ENCODE peak calls at places on chromosomes 2 and 18, in seven cellular contexts. One of them, this sample, is unnamed.
A peak's percentile ranks its signal among the peaks of the same experiment; 100 is the strongest.

GRCh38 chr2:14220101-14220500 is 412.4 kb upstream of the LRATD1 start:
- DNase-seq in cardiac fibroblast: no peak
- DNase-seq in CD4-positive, alpha-beta T cell: no peak
- DNase-seq in heart left ventricle: no peak
- DNase-seq in nephron progenitor cell: no peak
- DNase-seq in upper lobe of left lung: no peak
- DNase-seq in fibroblast of mammary gland: peak; percentile 1
- DNase-seq in this sample: no peak

GRCh38 chr18:55272510-55273243 is 313.4 kb upstream of the CCDC68 start:
- DNase-seq in nephron progenitor cell: no peak
- DNase-seq in CD4-positive, alpha-beta T cell: no peak
- DNase-seq in heart left ventricle: no peak
- DNase-seq in upper lobe of left lung: no peak
- DNase-seq in fibroblast of mammary gland: peak; percentile 84
- DNase-seq in cardiac fibroblast: no peak
- DNase-seq in this sample: no peak

GRCh38 chr2:105254520-105255210 is 13.1 kb downstream of the GPR45 start:
- DNase-seq in heart left ventricle: no peak
- DNase-seq in fibroblast of mammary gland: no peak
- DNase-seq in cardiac fibroblast: no peak
- DNase-seq in upper lobe of left lung: no peak
- DNase-seq in nephron progenitor cell: no peak
- DNase-seq in CD4-positive, alpha-beta T cell: no peak
- DNase-seq in this sample: no peak

GRCh38 chr18:58064406-58064998 is 20.5 kb downstream of the NEDD4L start:
- DNase-seq in CD4-positive, alpha-beta T cell: no peak
- DNase-seq in cardiac fibroblast: no peak
- DNase-seq in nephron progenitor cell: no peak
- DNase-seq in fibroblast of mammary gland: no peak
- DNase-seq in heart left ventricle: no peak
- DNase-seq in upper lobe of left lung: no peak
- DNase-seq in this sample: no peak

GRCh38 chr2:108124733-108125132 is 115.0 kb upstream of the SULT1C3 start:
- DNase-seq in cardiac fibroblast: no peak
- DNase-seq in nephron progenitor cell: no peak
- DNase-seq in fibroblast of mammary gland: peak; percentile 34
- DNase-seq in upper lobe of left lung: no peak
- DNase-seq in CD4-positive, alpha-beta T cell: no peak
- DNase-seq in heart left ventricle: no peak
- DNase-seq in this sample: no peak

GRCh38 chr2:27379383-27379839 is 1.1 kb downstream of the ZNF513 start:
- DNase-seq in upper lobe of left lung: no peak
- DNase-seq in CD4-positive, alpha-beta T cell: no peak
- DNase-seq in heart left ventricle: no peak
- DNase-seq in fibroblast of mammary gland: no peak
- DNase-seq in cardiac fibroblast: no peak
- DNase-seq in nephron progenitor cell: no peak
- DNase-seq in this sample: no peak

GRCh38 chr2:132465917-132466316 is 49.3 kb downstream of the GPR39 start:
- DNase-seq in fibroblast of mammary gland: no peak
- DNase-seq in cardiac fibroblast: no peak
- DNase-seq in upper lobe of left lung: no peak
- DNase-seq in CD4-positive, alpha-beta T cell: no peak
- DNase-seq in heart left ventricle: no peak
- DNase-seq in nephron progenitor cell: no peak
- DNase-seq in this sample: no peak

GRCh38 chr2:150134223-150134858 is 353.1 kb downstream of the RND3 start:
- DNase-seq in CD4-positive, alpha-beta T cell: no peak
- DNase-seq in upper lobe of left lung: no peak
- DNase-seq in cardiac fibroblast: peak; percentile 22
- DNase-seq in heart left ventricle: no peak
- DNase-seq in fibroblast of mammary gland: peak; percentile 67
- DNase-seq in nephron progenitor cell: no peak
- DNase-seq in this sample: no peak

GRCh38 chr18:34659579-34660517 is 50.2 kb upstream of the DTNA start:
- DNase-seq in nephron progenitor cell: peak; percentile 23
- DNase-seq in fibroblast of mammary gland: peak; percentile 96
- DNase-seq in cardiac fibroblast: peak; percentile 98
- DNase-seq in heart left ventricle: peak; percentile 82
- DNase-seq in CD4-positive, alpha-beta T cell: no peak
- DNase-seq in upper lobe of left lung: no peak
- DNase-seq in this sample: no peak

GRCh38 chr18:62880034-62880433 is 164.7 kb downstream of the PHLPP1 start:
- DNase-seq in CD4-positive, alpha-beta T cell: no peak
- DNase-seq in upper lobe of left lung: no peak
- DNase-seq in heart left ventricle: no peak
- DNase-seq in fibroblast of mammary gland: no peak
- DNase-seq in cardiac fibroblast: no peak
- DNase-seq in nephron progenitor cell: no peak
- DNase-seq in this sample: no peak

GRCh38 chr2:75729861-75730260 is 19.1 kb upstream of the GCFC2 start:
- DNase-seq in upper lobe of left lung: no peak
- DNase-seq in heart left ventricle: no peak
- DNase-seq in fibroblast of mammary gland: no peak
- DNase-seq in CD4-positive, alpha-beta T cell: no peak
- DNase-seq in cardiac fibroblast: peak; percentile 18
- DNase-seq in nephron progenitor cell: no peak
- DNase-seq in this sample: no peak

GRCh38 chr2:70553334-70553583 is 367 bp downstream of the TGFA start:
- DNase-seq in nephron progenitor cell: no peak
- DNase-seq in fibroblast of mammary gland: no peak
- DNase-seq in cardiac fibroblast: no peak
- DNase-seq in heart left ventricle: peak; percentile 8
- DNase-seq in upper lobe of left lung: peak; percentile 88
- DNase-seq in CD4-positive, alpha-beta T cell: no peak
- DNase-seq in this sample: no peak

GRCh38 chr18:23565916-23566547 is 20.3 kb downstream of the NPC1 start:
- DNase-seq in heart left ventricle: no peak
- DNase-seq in CD4-positive, alpha-beta T cell: no peak
- DNase-seq in upper lobe of left lung: no peak
- DNase-seq in fibroblast of mammary gland: peak; percentile 18
- DNase-seq in cardiac fibroblast: no peak
- DNase-seq in nephron progenitor cell: no peak
- DNase-seq in this sample: no peak

GRCh38 chr2:55439101-55439397 is 19.4 kb upstream of the CCDC88A start:
- DNase-seq in CD4-positive, alpha-beta T cell: no peak
- DNase-seq in nephron progenitor cell: no peak
- DNase-seq in upper lobe of left lung: no peak
- DNase-seq in heart left ventricle: no peak
- DNase-seq in fibroblast of mammary gland: no peak
- DNase-seq in cardiac fibroblast: no peak
- DNase-seq in this sample: no peak

GRCh38 chr2:26268184-26268583 is 23.4 kb downstream of the HADHB start:
- DNase-seq in upper lobe of left lung: no peak
- DNase-seq in heart left ventricle: no peak
- DNase-seq in nephron progenitor cell: no peak
- DNase-seq in CD4-positive, alpha-beta T cell: no peak
- DNase-seq in fibroblast of mammary gland: peak; percentile 23
- DNase-seq in cardiac fibroblast: peak; percentile 63
- DNase-seq in this sample: no peak

GRCh38 chr18:6994719-6995430 is 122.7 kb downstream of the LAMA1 start:
- DNase-seq in cardiac fibroblast: no peak
- DNase-seq in heart left ventricle: no peak
- DNase-seq in CD4-positive, alpha-beta T cell: no peak
- DNase-seq in fibroblast of mammary gland: peak; percentile 1
- DNase-seq in nephron progenitor cell: no peak
- DNase-seq in upper lobe of left lung: no peak
- DNase-seq in this sample: no peak

GRCh38 chr18:20971886-20972267 is 139.7 kb downstream of the ROCK1 start:
- DNase-seq in heart left ventricle: no peak
- DNase-seq in upper lobe of left lung: no peak
- DNase-seq in fibroblast of mammary gland: peak; percentile 50
- DNase-seq in cardiac fibroblast: peak; percentile 48
- DNase-seq in nephron progenitor cell: no peak
- DNase-seq in CD4-positive, alpha-beta T cell: no peak
- DNase-seq in this sample: no peak

GRCh38 chr18:26549486-26550435 is 1.4 kb upstream of the KCTD1 start:
- DNase-seq in nephron progenitor cell: peak; percentile 62
- DNase-seq in heart left ventricle: peak; percentile 43
- DNase-seq in fibroblast of mammary gland: peak; percentile 68
- DNase-seq in upper lobe of left lung: peak; percentile 92
- DNase-seq in cardiac fibroblast: peak; percentile 71
- DNase-seq in CD4-positive, alpha-beta T cell: no peak
- DNase-seq in this sample: no peak

GRCh38 chr18:42792731-42793130 is 322.8 kb downstream of the RIT2 start:
- DNase-seq in upper lobe of left lung: no peak
- DNase-seq in cardiac fibroblast: peak; percentile 3
- DNase-seq in CD4-positive, alpha-beta T cell: no peak
- DNase-seq in nephron progenitor cell: no peak
- DNase-seq in fibroblast of mammary gland: no peak
- DNase-seq in heart left ventricle: no peak
- DNase-seq in this sample: no peak

GRCh38 chr2:174833737-174834136 is 69.5 kb upstream of the CHRNA1 start:
- DNase-seq in heart left ventricle: no peak
- DNase-seq in nephron progenitor cell: no peak
- DNase-seq in CD4-positive, alpha-beta T cell: no peak
- DNase-seq in cardiac fibroblast: no peak
- DNase-seq in upper lobe of left lung: no peak
- DNase-seq in fibroblast of mammary gland: no peak
- DNase-seq in this sample: no peak

GRCh38 chr2:174839672-174840071 is 75.4 kb upstream of the CHRNA1 start:
- DNase-seq in cardiac fibroblast: no peak
- DNase-seq in heart left ventricle: no peak
- DNase-seq in nephron progenitor cell: no peak
- DNase-seq in upper lobe of left lung: no peak
- DNase-seq in fibroblast of mammary gland: no peak
- DNase-seq in CD4-positive, alpha-beta T cell: no peak
- DNase-seq in this sample: no peak

GRCh38 chr2:174840436-174840835 is 76.2 kb upstream of the CHRNA1 start:
- DNase-seq in cardiac fibroblast: peak; percentile 48
- DNase-seq in fibroblast of mammary gland: peak; percentile 74
- DNase-seq in nephron progenitor cell: no peak
- DNase-seq in heart left ventricle: no peak
- DNase-seq in upper lobe of left lung: no peak
- DNase-seq in CD4-positive, alpha-beta T cell: no peak
- DNase-seq in this sample: no peak

GRCh38 chr2:174835797-174836255 is 71.6 kb upstream of the CHRNA1 start:
- DNase-seq in CD4-positive, alpha-beta T cell: no peak
- DNase-seq in fibroblast of mammary gland: peak; percentile 99
- DNase-seq in heart left ventricle: no peak
- DNase-seq in nephron progenitor cell: no peak
- DNase-seq in cardiac fibroblast: peak; percentile 83
- DNase-seq in upper lobe of left lung: no peak
- DNase-seq in this sample: no peak

GRCh38 chr2:174836345-174836999 is 72.2 kb upstream of the CHRNA1 start:
- DNase-seq in heart left ventricle: no peak
- DNase-seq in nephron progenitor cell: no peak
- DNase-seq in fibroblast of mammary gland: peak; percentile 99
- DNase-seq in cardiac fibroblast: peak; percentile 92
- DNase-seq in upper lobe of left lung: no peak
- DNase-seq in CD4-positive, alpha-beta T cell: no peak
- DNase-seq in this sample: no peak
- TF ChIP-seq CTCF in heart left ventricle: no peak
- TF ChIP-seq CTCF in nephron progenitor cell: no peak
- TF ChIP-seq CTCF in fibroblast of mammary gland: no peak
- TF ChIP-seq CTCF in cardiac fibroblast: no peak
- TF ChIP-seq CTCF in upper lobe of left lung: no peak
- TF ChIP-seq CTCF in CD4-positive, alpha-beta T cell: no peak
- TF ChIP-seq CTCF in this sample: no peak

GRCh38 chr2:144361742-144362141 is 158.2 kb downstream of the ZEB2 start:
- DNase-seq in upper lobe of left lung: no peak
- DNase-seq in fibroblast of mammary gland: no peak
- DNase-seq in nephron progenitor cell: no peak
- DNase-seq in heart left ventricle: no peak
- DNase-seq in cardiac fibroblast: no peak
- DNase-seq in CD4-positive, alpha-beta T cell: no peak
- DNase-seq in this sample: no peak
- TF ChIP-seq CTCF in upper lobe of left lung: no peak
- TF ChIP-seq CTCF in fibroblast of mammary gland: no peak
- TF ChIP-seq CTCF in nephron progenitor cell: no peak
- TF ChIP-seq CTCF in heart left ventricle: no peak
- TF ChIP-seq CTCF in cardiac fibroblast: no peak
- TF ChIP-seq CTCF in CD4-positive, alpha-beta T cell: no peak
- TF ChIP-seq CTCF in this sample: no peak

GRCh38 chr18:56641714-56642331 is 3.4 kb upstream of the TXNL1 start:
- DNase-seq in heart left ventricle: no peak
- DNase-seq in nephron progenitor cell: no peak
- DNase-seq in cardiac fibroblast: peak; percentile 50
- DNase-seq in upper lobe of left lung: peak; percentile 27
- DNase-seq in CD4-positive, alpha-beta T cell: no peak
- DNase-seq in fibroblast of mammary gland: peak; percentile 63
- DNase-seq in this sample: no peak

GRCh38 chr18:56647071-56647470 is 4.1 kb upstream of the WDR7 start:
- DNase-seq in fibroblast of mammary gland: no peak
- DNase-seq in nephron progenitor cell: no peak
- DNase-seq in CD4-positive, alpha-beta T cell: no peak
- DNase-seq in upper lobe of left lung: no peak
- DNase-seq in heart left ventricle: no peak
- DNase-seq in cardiac fibroblast: no peak
- DNase-seq in this sample: peak; percentile 35

GRCh38 chr18:56650056-56650455 is 1.1 kb upstream of the WDR7 start:
- DNase-seq in cardiac fibroblast: peak; percentile 8
- DNase-seq in CD4-positive, alpha-beta T cell: no peak
- DNase-seq in upper lobe of left lung: no peak
- DNase-seq in nephron progenitor cell: no peak
- DNase-seq in fibroblast of mammary gland: peak; percentile 21
- DNase-seq in heart left ventricle: no peak
- DNase-seq in this sample: no peak

GRCh38 chr18:56648307-56648706 is 2.9 kb upstream of the WDR7 start:
- DNase-seq in CD4-positive, alpha-beta T cell: no peak
- DNase-seq in heart left ventricle: no peak
- DNase-seq in upper lobe of left lung: no peak
- DNase-seq in nephron progenitor cell: no peak
- DNase-seq in cardiac fibroblast: no peak
- DNase-seq in fibroblast of mammary gland: no peak
- DNase-seq in this sample: no peak

GRCh38 chr18:56645415-56646016 is 5.6 kb upstream of the WDR7 start:
- DNase-seq in upper lobe of left lung: no peak
- DNase-seq in nephron progenitor cell: no peak
- DNase-seq in CD4-positive, alpha-beta T cell: no peak
- DNase-seq in cardiac fibroblast: no peak
- DNase-seq in fibroblast of mammary gland: no peak
- DNase-seq in heart left ventricle: no peak
- DNase-seq in this sample: no peak
- TF ChIP-seq CTCF in upper lobe of left lung: no peak
- TF ChIP-seq CTCF in nephron progenitor cell: peak; percentile 33
- TF ChIP-seq CTCF in CD4-positive, alpha-beta T cell: peak; percentile 73
- TF ChIP-seq CTCF in cardiac fibroblast: peak; percentile 35
- TF ChIP-seq CTCF in fibroblast of mammary gland: peak; percentile 51
- TF ChIP-seq CTCF in heart left ventricle: peak; percentile 23
- TF ChIP-seq CTCF in this sample: peak; percentile 67

DNA sequence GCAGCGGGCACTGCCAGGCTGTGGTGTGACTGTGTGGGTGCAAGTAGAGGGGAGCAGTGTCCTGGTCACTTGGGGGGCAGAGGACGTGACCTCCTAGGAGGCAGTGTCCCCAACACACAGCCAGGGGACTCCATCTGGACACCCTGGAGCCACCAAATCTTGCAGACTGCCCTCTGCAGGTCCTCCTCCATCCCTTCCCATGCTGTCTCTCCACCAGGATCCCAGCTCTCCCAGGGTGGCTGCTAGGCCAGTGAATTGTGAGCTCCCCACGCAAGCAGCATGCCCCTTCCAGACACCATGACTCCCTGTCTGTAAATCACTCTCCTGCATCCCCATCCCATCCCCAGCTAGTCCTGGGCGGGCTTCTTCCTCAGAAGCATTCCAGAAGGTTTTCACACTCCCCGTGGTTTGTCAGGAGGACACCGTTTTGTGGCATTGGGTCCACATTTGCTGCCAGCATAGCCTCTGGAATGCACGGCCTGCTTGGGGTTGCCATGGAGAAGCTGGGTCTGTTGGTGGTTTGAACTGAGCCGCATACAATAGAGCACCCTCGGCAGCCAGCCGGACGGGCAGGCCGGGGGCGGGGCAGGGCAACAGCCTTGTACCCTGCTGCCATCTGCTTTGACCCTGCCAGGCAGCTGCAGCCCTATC is 210.7 kb downstream of the KLHL29 start:
- DNase-seq in nephron progenitor cell: peak; percentile 42
- DNase-seq in cardiac fibroblast: peak; percentile 56
- DNase-seq in CD4-positive, alpha-beta T cell: no peak
- DNase-seq in heart left ventricle: no peak
- DNase-seq in upper lobe of left lung: no peak
- DNase-seq in fibroblast of mammary gland: no peak
- DNase-seq in this sample: no peak
- TF ChIP-seq CTCF in nephron progenitor cell: no peak
- TF ChIP-seq CTCF in cardiac fibroblast: no peak
- TF ChIP-seq CTCF in CD4-positive, alpha-beta T cell: no peak
- TF ChIP-seq CTCF in heart left ventricle: no peak
- TF ChIP-seq CTCF in upper lobe of left lung: no peak
- TF ChIP-seq CTCF in fibroblast of mammary gland: no peak
- TF ChIP-seq CTCF in this sample: no peak

This sample was measured in natural killer cell.